ENCODE peak calls at places on chromosomes 11 and 22, in five cellular contexts. G, T, B, V and Z are unnamed samples.

GRCh38 chr22:29994027-29994715 is 86.1 kb upstream of the HORMAD2 start:
- DNase-seq in B (peak; percentile 89), G (no peak), V (no peak), T (no peak), Z (peak; percentile 72)

GRCh38 chr11:60937144-60937527 is 12.9 kb downstream of the TMEM132A start:
- DNase-seq in V (no peak), B (no peak), G (no peak), T (no peak), Z (no peak)

GRCh38 chr11:102280237-102280833 is 36.9 kb upstream of the BIRC3 start:
- DNase-seq in B (no peak), T (no peak), V (no peak), G (no peak), Z (no peak)

GRCh38 chr22:41300661-41301060 is 664 bp upstream of the ZC3H7B start:
- DNase-seq in G (no peak), B (no peak), V (peak; percentile 12), T (no peak), Z (peak; percentile 28)

GRCh38 chr11:68261006-68261405 is 10.8 kb downstream of the C11orf24 start:
- DNase-seq in B (no peak), T (no peak), V (no peak), G (no peak), Z (no peak)

GRCh38 chr22:22753526-22754267 is 109.3 kb downstream of the GGTLC2 start:
- DNase-seq in T (no peak), G (peak; percentile 31), B (peak; percentile 21), V (peak; percentile 87), Z (peak; percentile 62)

GRCh38 chr11:73951797-73952196 is 971 bp downstream of the DNAJB13 start:
- DNase-seq in B (peak; percentile 59), T (no peak), G (no peak), V (no peak), Z (peak; percentile 66)

GRCh38 chr22:28909375-28909774 is 26.0 kb downstream of the ZNRF3 start:
- DNase-seq in V (no peak), B (peak; percentile 58), T (no peak), G (no peak), Z (no peak)

GRCh38 chr11:79220171-79220570 is 220.7 kb downstream of the TENM4 start:
- DNase-seq in G (no peak), B (peak; percentile 19), V (no peak), T (no peak), Z (no peak)

GRCh38 chr22:17969732-17970131 is 54.6 kb downstream of the MICAL3 start:
- DNase-seq in T (no peak), B (peak; percentile 99), V (no peak), G (no peak), Z (peak; percentile 31)

GRCh38 chr11:117842131-117842941 is 17.8 kb upstream of the FXYD2 start:
- DNase-seq in G (no peak), T (no peak), V (peak; percentile 66), B (no peak), Z (no peak)

GRCh38 chr11:11898648-11899047 is 56.9 kb downstream of the USP47 start:
- DNase-seq in G (no peak), V (no peak), B (no peak), T (no peak), Z (peak; percentile 16)

GRCh38 chr11:112789481-112789880 is 171.7 kb upstream of the NCAM1 start:
- DNase-seq in B (no peak), G (no peak), T (no peak), V (no peak), Z (no peak)

GRCh38 chr11:86873573-86874083 is 73.3 kb downstream of the PRSS23 start:
- DNase-seq in B (peak; percentile 31), T (no peak), G (no peak), V (no peak), Z (no peak)

GRCh38 chr22:49269928-49270327 is 557.7 kb downstream of the BRD1 start:
- DNase-seq in V (no peak), T (no peak), G (peak; percentile 15), B (no peak), Z (no peak)

DNA sequence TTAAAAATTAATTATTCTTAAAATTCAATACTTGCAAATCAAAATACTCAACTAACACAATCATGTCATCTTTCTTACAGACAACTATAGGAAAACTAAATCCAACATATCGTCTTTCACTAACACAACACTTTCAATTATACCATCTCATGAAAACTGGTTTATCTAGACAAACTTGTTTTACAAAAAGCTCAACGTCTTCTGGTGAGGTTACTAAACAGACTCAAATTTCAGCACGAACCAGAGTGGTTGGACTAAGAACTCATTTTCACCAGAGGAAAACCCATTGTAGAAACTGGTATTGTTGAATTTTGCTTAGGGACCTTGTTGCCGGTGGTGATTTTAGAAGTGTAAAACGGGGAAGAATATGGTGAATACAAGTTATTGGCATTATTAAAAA is 52.2 kb downstream of the NUP98 start:
- DNase-seq in V (no peak), G (no peak), T (no peak), B (no peak), Z (peak; percentile 89)
- H3K36me3 ChIP-seq in V (peaks cover 11% of the 10 kb centered on the region), G (peaks cover 92% of the 10 kb centered on the region), T (peaks cover 64% of the 10 kb centered on the region), B (peaks cover 29% of the 10 kb centered on the region), Z (peaks cover 34% of the 10 kb centered on the region)

GRCh38 chr22:37820350-37820749 is 2.8 kb upstream of the GALR3 start:
- DNase-seq in T (no peak), G (no peak), B (no peak), V (no peak), Z (no peak)

GRCh38 chr22:37823134-37823985 is at the start of gene GALR3:
- DNase-seq in T (no peak), V (no peak), B (no peak), G (no peak), Z (no peak)

GRCh38 chr22:37819100-37819433 is 4.1 kb upstream of the GALR3 start:
- DNase-seq in T (no peak), B (no peak), V (no peak), G (no peak), Z (no peak)

GRCh38 chr22:37824674-37825641 is 1.8 kb downstream of the GALR3 start:
- DNase-seq in G (no peak), T (no peak), B (no peak), V (no peak), Z (no peak)

DNA sequence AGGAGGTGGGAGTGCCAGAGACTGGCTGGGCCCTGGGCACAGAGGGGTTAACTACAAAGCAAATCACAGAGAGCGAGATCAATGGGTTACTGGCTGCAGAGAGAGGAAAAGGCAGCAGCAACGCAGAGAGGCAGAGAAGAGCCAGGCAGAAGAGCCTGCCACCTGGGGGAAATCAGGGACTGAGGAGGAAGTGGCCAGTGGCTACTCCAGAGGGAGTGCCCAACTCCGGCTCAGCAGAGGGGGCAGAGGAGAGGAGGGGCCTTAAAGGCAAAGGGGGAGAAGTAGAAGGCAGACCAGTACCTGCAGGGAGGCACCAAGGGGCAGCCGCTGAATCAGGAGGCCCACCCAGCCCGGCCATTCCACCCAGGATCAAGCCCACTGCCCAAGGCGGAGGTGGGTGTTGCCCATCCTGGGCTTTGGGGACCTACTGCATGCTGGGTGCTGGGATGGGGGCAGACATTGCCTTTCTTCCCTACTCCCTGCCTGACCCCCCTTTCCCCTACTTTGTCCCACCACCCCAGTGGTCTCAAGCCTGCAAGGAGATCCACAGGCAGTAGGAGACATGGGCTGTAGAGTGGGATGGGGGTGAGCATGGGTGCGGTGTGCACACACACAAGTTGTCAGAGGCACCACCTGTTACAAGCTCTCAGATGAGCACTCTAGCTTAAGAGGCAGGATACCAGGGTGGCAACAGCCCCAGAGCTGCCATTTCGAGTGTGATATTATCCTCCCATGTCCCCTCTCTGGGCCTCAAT is 926 bp upstream of the GALR3 start:
- DNase-seq in V (no peak), B (no peak), T (no peak), G (no peak), Z (no peak)
- H3K9ac ChIP-seq in V (no peak overlapping the region), B (no peak overlapping the region), T (no peak overlapping the region), G (no peak overlapping the region), Z (no peak overlapping the region)

GRCh38 chr11:108340958-108341357 is 118.1 kb downstream of the ATM start:
- DNase-seq in V (no peak), B (no peak), G (no peak), T (peak; percentile 7), Z (peak; percentile 95)

GRCh38 chr11:108341654-108342053 is 118.8 kb downstream of the ATM start:
- DNase-seq in G (no peak), B (no peak), T (no peak), V (no peak), Z (no peak)

GRCh38 chr11:108346451-108346850 is 120.9 kb downstream of the C11orf65 start:
- DNase-seq in V (no peak), G (no peak), B (no peak), T (no peak), Z (no peak)

GRCh38 chr11:108345767-108346166 is 121.6 kb downstream of the C11orf65 start:
- DNase-seq in G (no peak), B (no peak), T (no peak), V (no peak), Z (no peak)

DNA sequence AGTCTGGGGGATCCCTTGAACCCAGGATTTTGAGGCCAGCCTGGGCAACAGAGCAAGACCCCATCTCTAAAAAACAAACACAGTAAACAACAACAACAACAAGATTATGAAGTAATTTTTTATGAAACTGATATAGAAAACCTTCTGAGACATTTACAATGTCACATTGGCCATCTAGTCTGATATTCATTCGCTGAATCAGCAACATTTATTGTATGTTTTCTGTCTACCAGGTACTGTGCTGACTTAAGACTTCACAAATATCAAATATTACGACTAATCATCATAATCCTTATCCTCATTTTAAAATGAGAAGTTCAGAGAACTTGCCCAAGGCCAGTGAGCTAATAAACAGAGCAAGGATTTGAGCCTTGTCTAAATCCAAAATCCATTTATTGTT is 120.8 kb downstream of the ATM start:
- DNase-seq in B (no peak), G (no peak), T (no peak), V (no peak), Z (no peak)
- H3K36me3 ChIP-seq in B (peaks cover 2% of the 10 kb centered on the region), G (peaks cover 39% of the 10 kb centered on the region), T (peaks cover 5% of the 10 kb centered on the region), V (no peaks in the 10 kb centered on the region), Z (peaks cover under 1% of the 10 kb centered on the region)

GRCh38 chr22:45304971-45305370 is 4.8 kb upstream of the FAM118A start:
- DNase-seq in B (no peak), G (no peak), V (no peak), T (no peak), Z (no peak)

GRCh38 chr22:45302047-45302446 is 7.7 kb upstream of the FAM118A start:
- DNase-seq in V (no peak), T (no peak), G (no peak), B (peak; percentile 88), Z (peak; percentile 59)

GRCh38 chr22:45305456-45306065 is 4.2 kb upstream of the FAM118A start:
- DNase-seq in V (no peak), T (no peak), B (no peak), G (no peak), Z (no peak)

GRCh38 chr22:45306139-45306538 is 3.6 kb upstream of the FAM118A start:
- DNase-seq in V (no peak), T (no peak), G (no peak), B (no peak), Z (no peak)

GRCh38 chr22:45302751-45303150 is 7.0 kb upstream of the FAM118A start:
- DNase-seq in V (no peak), G (no peak), B (no peak), T (no peak), Z (peak; percentile 56)
- H3K9ac ChIP-seq in V (no peak overlapping the region), G (no peak overlapping the region), B (no peak overlapping the region), T (no peak overlapping the region), Z (no peak overlapping the region)